ENCODE peak calls at places on chromosomes 3 and 15, in five cellular contexts. E is T47D; N is stimulated activated CD4-positive, alpha-beta T cell treated with anti-CD3 and anti-CD28 coated beads, TNF-alpha, amount 100 ng/mL, for 4 hours; C is stromal cell of bone marrow; D is WTC11. W is an unnamed sample.
A peak's percentile ranks its signal among the peaks of the same experiment; 100 is the strongest.

GRCh38 chr3:37526511-37526910 is 335.2 kb upstream of the CTDSPL start:
- DNase-seq in N (no peak), E (no peak), D (no peak), C (peak; percentile 82), W (peak; percentile 50)

GRCh38 chr15:99014803-99015676 is 7.4 kb upstream of the PGPEP1L start:
- DNase-seq in N (no peak), D (peak; percentile 85), E (peak; percentile 88), C (no peak), W (peak; percentile 81)

GRCh38 chr3:155517907-155518306 is 224.4 kb upstream of the STRIT1 start:
- DNase-seq in E (no peak), D (no peak), C (peak; percentile 21), N (no peak), W (no peak)

GRCh38 chr3:42159706-42160472 is 68.7 kb downstream of the TRAK1 start:
- DNase-seq in E (peak; percentile 87), N (no peak), C (no peak), D (peak; percentile 86), W (peak; percentile 58)

GRCh38 chr3:77081240-77081661 is 41.4 kb downstream of the ROBO2 start:
- DNase-seq in D (no peak), E (peak; percentile 36), N (no peak), C (no peak), W (no peak)

GRCh38 chr3:86766331-86766730 is 224.6 kb downstream of the VGLL3 start:
- DNase-seq in D (no peak), N (no peak), C (no peak), E (no peak), W (no peak)

GRCh38 chr3:71428841-71429609 is 154.5 kb downstream of the FOXP1 start:
- DNase-seq in D (no peak), C (peak; percentile 28), E (no peak), N (no peak), W (peak; percentile 72)

GRCh38 chr3:189900578-189900977 is 220.1 kb downstream of the P3H2 start:
- DNase-seq in N (no peak), C (no peak), E (no peak), D (no peak), W (peak; percentile 10)

GRCh38 chr3:70526966-70527515 is 214.6 kb upstream of the MDFIC2 start:
- DNase-seq in N (no peak), E (no peak), C (no peak), D (no peak), W (no peak)

W was measured in prostate gland.